ENCODE peak calls at places on chromosomes 6 and 20, in seven cellular contexts. A is keratinocyte, E is PC-3, Z is IMR-90, D is GM23338, O is neural progenitor cell, Q is GM23248. G is an unnamed sample.

GRCh38 chr20:37989601-37990001 is 43.7 kb downstream of the TTI1 start:
- DNase-seq in A (no peak), E (peak; percentile 87), Z (no peak), D (no peak), O (no peak), Q (no peak), G (no peak)

GRCh38 chr6:43757966-43758616 is 11.9 kb upstream of the VEGFA start:
- DNase-seq in A (no peak), E (no peak), Z (no peak), D (no peak), O (no peak), Q (no peak), G (no peak)

GRCh38 chr20:17549131-17549530 is 18.0 kb upstream of the BFSP1 start:
- DNase-seq in A (no peak), E (no peak), Z (no peak), D (no peak), O (no peak), Q (no peak), G (no peak)

GRCh38 chr20:21804779-21805178 is 99.3 kb downstream of the PAX1 start:
- DNase-seq in A (no peak), E (no peak), Z (no peak), D (no peak), O (no peak), Q (no peak), G (no peak)

GRCh38 chr6:33958208-33958862 is 154.5 kb upstream of the MLN start:
- DNase-seq in A (no peak), E (peak; percentile 4), Z (no peak), D (peak; percentile 87), O (peak; percentile 77), Q (peak; percentile 8), G (peak; percentile 73)

GRCh38 chr6:110874880-110875547 is 429 bp downstream of the AMD1 start:
- DNase-seq in A (no peak), E (no peak), Z (no peak), D (no peak), O (peak; percentile 51), Q (peak; percentile 68), G (peak; percentile 18)

GRCh38 chr6:38273325-38273724 is 366.4 kb downstream of the BTBD9 start:
- DNase-seq in A (no peak), E (no peak), Z (peak; percentile 71), D (no peak), O (peak; percentile 44), Q (peak; percentile 43), G (no peak)

GRCh38 chr6:3561745-3562144 is 104.9 kb upstream of the SLC22A23 start:
- DNase-seq in A (no peak), E (no peak), Z (peak; percentile 35), D (peak; percentile 70), O (peak; percentile 44), Q (peak; percentile 10), G (no peak)

GRCh38 chr20:55684578-55684977 is 320.7 kb downstream of the CBLN4 start:
- DNase-seq in A (no peak), E (no peak), Z (no peak), D (no peak), O (no peak), Q (no peak), G (no peak)

GRCh38 chr6:15628499-15629131 is 34.2 kb downstream of the DTNBP1 start:
- DNase-seq in A (no peak), E (peak; percentile 13), Z (peak; percentile 94), D (no peak), O (no peak), Q (peak; percentile 91), G (peak; percentile 87)

GRCh38 chr6:133945158-133945557 is 7.9 kb upstream of the TBPL1 start:
- DNase-seq in A (no peak), E (peak; percentile 6), Z (peak; percentile 29), D (peak; percentile 48), O (peak; percentile 25), Q (peak; percentile 38), G (peak; percentile 47)

GRCh38 chr20:846894-847278 is 13.4 kb downstream of the FAM110A start:
- DNase-seq in A (no peak), E (no peak), Z (no peak), D (no peak), O (no peak), Q (no peak), G (no peak)

GRCh38 chr6:160431791-160432404 is 83.7 kb downstream of the SLC22A3 start:
- DNase-seq in A (no peak), E (no peak), Z (no peak), D (no peak), O (no peak), Q (peak; percentile 12), G (no peak)

GRCh38 chr6:9131616-9132015 is 696.3 kb upstream of the SLC35B3 start:
- DNase-seq in A (no peak), E (no peak), Z (peak; percentile 6), D (peak; percentile 12), O (no peak), Q (no peak), G (no peak)

GRCh38 chr6:11812951-11813350 is 34.3 kb upstream of the ADTRP start:
- DNase-seq in A (no peak), E (no peak), Z (no peak), D (no peak), O (no peak), Q (no peak), G (no peak)

GRCh38 chr20:672975-673604 is 2.5 kb downstream of the SCRT2 start:
- DNase-seq in A (no peak), E (peak; percentile 17), Z (no peak), D (peak; percentile 73), O (no peak), Q (no peak), G (peak; percentile 83)

GRCh38 chr6:2132911-2133310 is 112.5 kb downstream of the GMDS start:
- DNase-seq in A (no peak), E (no peak), Z (no peak), D (no peak), O (no peak), Q (no peak), G (no peak)

GRCh38 chr6:20708367-20709124 is 174.3 kb downstream of the CDKAL1 start:
- DNase-seq in A (no peak), E (no peak), Z (peak; percentile 31), D (no peak), O (peak; percentile 40), Q (no peak), G (no peak)

GRCh38 chr6:159807150-159807859 is 7.2 kb downstream of the PNLDC1 start:
- DNase-seq in A (no peak), E (peak; percentile 73), Z (no peak), D (no peak), O (no peak), Q (no peak), G (no peak)

GRCh38 chr6:129659167-129659566 is 50.8 kb downstream of the ARHGAP18 start:
- DNase-seq in A (no peak), E (no peak), Z (no peak), D (no peak), O (no peak), Q (no peak), G (no peak)

GRCh38 chr20:5171074-5171789 is 44.4 kb downstream of the CDS2 start:
- DNase-seq in A (no peak), E (no peak), Z (no peak), D (peak; percentile 56), O (peak; percentile 64), Q (no peak), G (no peak)

GRCh38 chr6:137870744-137871247 is 3.7 kb downstream of the TNFAIP3 start:
- DNase-seq in A (no peak), E (no peak), Z (peak; percentile 31), D (peak; percentile 28), O (peak; percentile 65), Q (no peak), G (no peak)

GRCh38 chr6:137869781-137870180 is 2.7 kb downstream of the TNFAIP3 start:
- DNase-seq in A (no peak), E (no peak), Z (no peak), D (no peak), O (no peak), Q (no peak), G (no peak)

GRCh38 chr6:137867685-137868509 is 838 bp downstream of the TNFAIP3 start:
- DNase-seq in A (no peak), E (peak; percentile 22), Z (peak; percentile 37), D (peak; percentile 54), O (peak; percentile 80), Q (peak; percentile 53), G (no peak)

GRCh38 chr6:137870286-137870685 is 3.2 kb downstream of the TNFAIP3 start:
- DNase-seq in A (no peak), E (no peak), Z (no peak), D (no peak), O (no peak), Q (no peak), G (no peak)

GRCh38 chr6:137868721-137869631 is 1.9 kb downstream of the TNFAIP3 start:
- DNase-seq in A (no peak), E (peak; percentile 14), Z (no peak), D (no peak), O (no peak), Q (no peak), G (peak; percentile 66)
- H3K4me1 ChIP-seq in A (peaks cover 56% of the 10 kb centered on the region), E (peaks cover 48% of the 10 kb centered on the region), Z (peaks cover 14% of the 10 kb centered on the region), D (peaks cover 26% of the 10 kb centered on the region), O (peaks cover 73% of the 10 kb centered on the region), Q (peaks cover 49% of the 10 kb centered on the region), G (peaks cover 60% of the 10 kb centered on the region)

GRCh38 chr6:53532061-53532797 is 12.7 kb downstream of the GCLC start:
- DNase-seq in A (no peak), E (no peak), Z (no peak), D (no peak), O (no peak), Q (no peak), G (no peak)

GRCh38 chr6:53530346-53530745 is 14.6 kb downstream of the GCLC start:
- DNase-seq in A (no peak), E (no peak), Z (peak; percentile 43), D (peak; percentile 72), O (peak; percentile 42), Q (peak; percentile 36), G (no peak)

GRCh38 chr6:53529324-53530036 is 15.4 kb downstream of the GCLC start:
- DNase-seq in A (no peak), E (no peak), Z (no peak), D (peak; percentile 32), O (peak; percentile 26), Q (peak; percentile 45), G (no peak)

GRCh38 chr6:53530780-53531386 is 14.0 kb downstream of the GCLC start:
- DNase-seq in A (no peak), E (no peak), Z (no peak), D (no peak), O (no peak), Q (no peak), G (no peak)

DNA sequence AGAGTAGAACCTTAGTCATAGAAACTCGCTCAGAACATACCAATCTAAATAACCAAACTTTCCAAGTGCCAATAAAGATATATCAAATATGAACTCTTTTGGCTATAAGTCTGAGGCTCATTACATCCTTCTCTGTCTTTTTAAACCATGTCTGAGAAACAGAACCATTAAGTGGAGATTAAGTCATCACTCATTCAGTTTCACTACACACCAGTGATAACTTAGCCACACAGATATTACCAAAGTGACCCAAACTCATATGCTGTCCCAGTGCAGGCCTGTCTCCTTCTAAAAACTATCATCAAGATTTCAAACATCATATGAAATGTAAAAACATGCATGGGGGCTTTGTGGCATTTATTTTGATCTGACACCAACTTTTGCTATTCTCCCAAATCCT is 12.0 kb downstream of the GCLC start:
- DNase-seq in A (no peak), E (no peak), Z (no peak), D (no peak), O (no peak), Q (no peak), G (peak; percentile 46)
- H4K20me1 ChIP-seq in A (no peaks in the 10 kb centered on the region), E (peaks cover 14% of the 10 kb centered on the region), Z (peaks cover 22% of the 10 kb centered on the region), D (peaks cover 6% of the 10 kb centered on the region), O (peaks cover 16% of the 10 kb centered on the region), Q (no peaks in the 10 kb centered on the region), G (no peaks in the 10 kb centered on the region)

GRCh38 chr6:157063935-157064322 is 259.4 kb downstream of the TMEM242 start:
- DNase-seq in A (no peak), E (no peak), Z (no peak), D (no peak), O (no peak), Q (no peak), G (no peak)
- H3K4me1 ChIP-seq in A (peaks cover 23% of the 10 kb centered on the region), E (peaks cover 26% of the 10 kb centered on the region), Z (peaks cover 17% of the 10 kb centered on the region), D (peaks cover 35% of the 10 kb centered on the region), O (peaks cover 40% of the 10 kb centered on the region), Q (peaks cover 17% of the 10 kb centered on the region), G (peaks cover 7% of the 10 kb centered on the region)

GRCh38 chr20:35732644-35732982 is 9.4 kb downstream of the RBM39 start:
- DNase-seq in A (no peak), E (no peak), Z (no peak), D (no peak), O (no peak), Q (no peak), G (no peak)
- H4K20me1 ChIP-seq in A (peaks cover 66% of the 10 kb centered on the region), E (peaks cover 80% of the 10 kb centered on the region), Z (peaks cover 98% of the 10 kb centered on the region), D (peaks cover 74% of the 10 kb centered on the region), O (peaks cover 100% of the 10 kb centered on the region), Q (peaks cover 56% of the 10 kb centered on the region), G (peaks cover 78% of the 10 kb centered on the region)